ENCODE peak calls at places on chromosomes 3 and 15, in four cellular contexts. One of them, this sample, is unnamed.

GRCh38 chr3:17901893-17902292 is 159.5 kb upstream of the TBC1D5 start:
- DNase-seq in AG10803: no peak
- DNase-seq in mucosa of descending colon: no peak
- DNase-seq in HT1080: peak
- DNase-seq in this sample: no peak

GRCh38 chr15:58043192-58043903 is 22.2 kb downstream of the ALDH1A2 start:
- DNase-seq in mucosa of descending colon: peak
- DNase-seq in AG10803: peak
- DNase-seq in HT1080: peak
- DNase-seq in this sample: peak

GRCh38 chr15:25058080-25058785 is 103.4 kb downstream of the SNRPN start:
- DNase-seq in AG10803: no peak
- DNase-seq in mucosa of descending colon: no peak
- DNase-seq in HT1080: no peak
- DNase-seq in this sample: peak

GRCh38 chr3:124033360-124034015 is 41.6 kb upstream of the ROPN1 start:
- DNase-seq in mucosa of descending colon: peak
- DNase-seq in AG10803: peak
- DNase-seq in HT1080: no peak
- DNase-seq in this sample: peak

GRCh38 chr3:99929409-99930139 is 111.9 kb downstream of the CMSS1 start:
- DNase-seq in AG10803: peak
- DNase-seq in mucosa of descending colon: peak
- DNase-seq in HT1080: peak
- DNase-seq in this sample: peak

GRCh38 chr15:48868549-48868948 is 9.4 kb upstream of the EID1 start:
- DNase-seq in mucosa of descending colon: no peak
- DNase-seq in HT1080: peak
- DNase-seq in AG10803: peak
- DNase-seq in this sample: peak

GRCh38 chr15:31214158-31214863 is 112.3 kb upstream of the KLF13 start:
- DNase-seq in HT1080: no peak
- DNase-seq in AG10803: no peak
- DNase-seq in mucosa of descending colon: no peak
- DNase-seq in this sample: no peak

GRCh38 chr3:64150527-64151238 is 74.6 kb downstream of the PRICKLE2 start:
- DNase-seq in AG10803: peak
- DNase-seq in mucosa of descending colon: peak
- DNase-seq in HT1080: no peak
- DNase-seq in this sample: peak

GRCh38 chr15:94206463-94207167 is 24.7 kb upstream of the MCTP2 start:
- DNase-seq in AG10803: peak
- DNase-seq in mucosa of descending colon: no peak
- DNase-seq in HT1080: peak
- DNase-seq in this sample: peak

GRCh38 chr3:107208100-107208499 is 169.1 kb upstream of the CCDC54 start:
- DNase-seq in AG10803: peak
- DNase-seq in HT1080: peak
- DNase-seq in mucosa of descending colon: peak
- DNase-seq in this sample: peak